ENCODE peak calls at places on chromosomes 11 and 22, in eight cellular contexts. S is iris pigment epithelial cell, U is AG04450, Q is activated T-helper 1 cell treated with Interleukin-2 at 50 U/mL for 16 hours, D is T-cell, B is RPMI7951, F is non-pigmented ciliary epithelial cell, N is lower leg skin. E is an unnamed sample.

GRCh38 chr11:2655834-2656622 is 43.8 kb downstream of the KCNQ1OT1 start:
- DNase-seq in B (peak; percentile 67), N (no peak), Q (no peak), D (no peak), S (peak; percentile 52), U (no peak), F (peak; percentile 19), E (peak; percentile 81)

GRCh38 chr11:62446091-62446490 is 27.3 kb downstream of the SCGB1A1 start:
- DNase-seq in U (no peak), S (no peak), F (no peak), Q (no peak), B (no peak), D (no peak), N (peak; percentile 87), E (no peak)

GRCh38 chr11:2256293-2256913 is 14.0 kb downstream of the ASCL2 start:
- DNase-seq in U (no peak), N (peak; percentile 76), Q (no peak), S (no peak), F (no peak), B (no peak), D (no peak), E (no peak)

GRCh38 chr11:103601230-103601846 is 435.1 kb upstream of the DDI1 start:
- DNase-seq in N (no peak), D (no peak), B (peak; percentile 64), S (peak; percentile 78), F (peak; percentile 47), U (peak; percentile 48), Q (no peak), E (peak; percentile 62)

GRCh38 chr22:46082633-46083032 is 67.7 kb upstream of the PPARA start:
- DNase-seq in F (no peak), U (no peak), B (no peak), N (peak; percentile 45), D (no peak), Q (no peak), S (no peak), E (no peak)

GRCh38 chr11:3781423-3781822 is 15.9 kb downstream of the NUP98 start:
- DNase-seq in D (no peak), U (no peak), N (no peak), Q (no peak), S (peak; percentile 68), F (no peak), B (no peak), E (peak; percentile 62)

GRCh38 chr11:66069715-66070603 is at the start of gene PACS1:
- DNase-seq in N (peak; percentile 93), B (peak; percentile 81), D (peak; percentile 76), U (peak; percentile 56), Q (peak; percentile 72), S (peak; percentile 84), F (no peak), E (peak; percentile 77)

GRCh38 chr11:83721286-83721685 is 435.1 kb upstream of the CCDC90B start:
- DNase-seq in F (no peak), B (no peak), Q (no peak), D (no peak), U (no peak), S (peak; percentile 53), N (no peak), E (no peak)

GRCh38 chr11:132911186-132911585 is 621.1 kb downstream of the OPCML start:
- DNase-seq in N (no peak), F (peak; percentile 70), B (peak; percentile 85), D (no peak), S (peak; percentile 40), Q (no peak), U (peak; percentile 4), E (peak; percentile 67)

GRCh38 chr11:3157381-3158130 is 7.6 kb downstream of the OSBPL5 start:
- DNase-seq in S (no peak), D (peak; percentile 37), Q (no peak), N (no peak), F (no peak), U (no peak), B (no peak), E (no peak)

GRCh38 chr22:49087163-49087562 is 740.5 kb downstream of the BRD1 start:
- DNase-seq in Q (no peak), F (no peak), N (no peak), S (no peak), B (no peak), D (no peak), U (no peak), E (no peak)

GRCh38 chr11:127474735-127475134 is 474.2 kb upstream of the KIRREL3 start:
- DNase-seq in D (no peak), F (no peak), N (no peak), B (no peak), Q (no peak), S (no peak), U (no peak), E (no peak)

GRCh38 chr22:30876925-30877553 is 91.5 kb downstream of the MORC2 start:
- DNase-seq in U (no peak), S (peak; percentile 65), N (no peak), Q (no peak), F (no peak), B (no peak), D (no peak), E (no peak)

GRCh38 chr22:31187627-31188026 is 24.5 kb upstream of the LIMK2 start:
- DNase-seq in B (no peak), N (no peak), F (no peak), D (no peak), Q (no peak), U (no peak), S (no peak), E (no peak)

GRCh38 chr11:15710593-15711260 is 596.0 kb downstream of the INSC start:
- DNase-seq in B (no peak), U (no peak), S (no peak), D (no peak), Q (no peak), F (no peak), N (no peak), E (no peak)

GRCh38 chr11:128506999-128507591 is 80.3 kb downstream of the ETS1 start:
- DNase-seq in U (peak; percentile 92), F (peak; percentile 89), N (peak; percentile 96), S (peak; percentile 94), Q (no peak), B (peak; percentile 97), D (peak; percentile 40), E (peak; percentile 95)

GRCh38 chr11:117927926-117928325 is 1.3 kb downstream of the TMPRSS13 start:
- DNase-seq in D (no peak), B (no peak), F (no peak), Q (no peak), S (no peak), N (peak; percentile 61), U (no peak), E (no peak)

GRCh38 chr11:111735262-111736116 is 30.7 kb downstream of the PPP2R1B start:
- DNase-seq in U (peak; percentile 96), F (peak; percentile 93), S (peak; percentile 98), N (peak; percentile 96), Q (no peak), D (no peak), B (peak; percentile 100), E (peak; percentile 100)

GRCh38 chr22:17387356-17387755 is 18.1 kb downstream of the CECR2 start:
- DNase-seq in U (no peak), N (no peak), Q (no peak), S (no peak), D (no peak), F (no peak), B (no peak), E (no peak)

GRCh38 chr11:131601586-131601985 is 231.2 kb downstream of the NTM start:
- DNase-seq in D (no peak), Q (no peak), B (no peak), N (no peak), S (no peak), F (no peak), U (no peak), E (no peak)

GRCh38 chr22:32926600-32926999 is 125.1 kb downstream of the TIMP3 start:
- DNase-seq in Q (no peak), S (peak; percentile 40), D (no peak), N (no peak), B (peak; percentile 32), U (peak; percentile 6), F (no peak), E (peak; percentile 28)

GRCh38 chr11:47589103-47589502 is 2.6 kb downstream of the FAM180B start:
- DNase-seq in F (no peak), Q (no peak), S (no peak), U (no peak), D (no peak), B (no peak), N (no peak), E (no peak)

GRCh38 chr22:38751422-38752346 is 4.1 kb downstream of the SUN2 start:
- DNase-seq in Q (peak; percentile 75), S (no peak), U (no peak), D (peak; percentile 75), F (no peak), N (peak; percentile 93), B (no peak), E (no peak)

E was measured in M059J.